ENCODE peak calls at places on chromosomes 13 and 19, in eight cellular contexts. F is NCI-H345, G is nucleus accumbens, E is neural progenitor cell, S is amygdala, H is uterus, Y is AG09319, P is hypothalamus. O is an unnamed sample.

GRCh38 chr19:36139120-36139472 is 770 bp upstream of the CAPNS1 start:
- DNase-seq in F (no peak), G (no peak), E (no peak), S (no peak), H (no peak), Y (no peak), P (no peak), O (no peak)

GRCh38 chr13:52980695-52981094 is 47.9 kb upstream of the OLFM4 start:
- DNase-seq in F (no peak), G (no peak), E (no peak), S (no peak), H (no peak), Y (no peak), P (no peak), O (no peak)

GRCh38 chr13:65744761-65745160 is 1485.4 kb downstream of the PCDH9 start:
- DNase-seq in F (no peak), G (no peak), E (no peak), S (no peak), H (no peak), Y (no peak), P (no peak), O (peak)

GRCh38 chr19:39937094-39937493 is 2.7 kb upstream of the FCGBP start:
- DNase-seq in F (no peak), G (no peak), E (no peak), S (no peak), H (no peak), Y (no peak), P (no peak), O (no peak)

GRCh38 chr19:4909172-4909896 is at the start of gene UHRF1:
- DNase-seq in F (peak), G (no peak), E (peak), S (no peak), H (no peak), Y (no peak), P (no peak), O (peak)

GRCh38 chr19:34172661-34173144 is 399 bp downstream of the LSM14A start:
- DNase-seq in F (peak), G (no peak), E (peak), S (no peak), H (no peak), Y (no peak), P (no peak), O (no peak)

GRCh38 chr19:18349524-18350128 is 9.2 kb downstream of the PGPEP1 start:
- DNase-seq in F (peak), G (peak), E (peak), S (no peak), H (peak), Y (no peak), P (no peak), O (peak)

GRCh38 chr13:52847682-52848432 is 583 bp downstream of the PCDH8 start:
- DNase-seq in F (no peak), G (no peak), E (peak), S (no peak), H (no peak), Y (no peak), P (no peak), O (no peak)

GRCh38 chr13:45820106-45820838 is 31.3 kb downstream of the SIAH3 start:
- DNase-seq in F (no peak), G (no peak), E (no peak), S (no peak), H (no peak), Y (no peak), P (no peak), O (no peak)

GRCh38 chr19:51131780-51132680 is 7.3 kb downstream of the SIGLEC9 start:
- DNase-seq in F (no peak), G (no peak), E (peak), S (no peak), H (no peak), Y (no peak), P (no peak), O (peak)

GRCh38 chr19:21101511-21102242 is 19.7 kb downstream of the ZNF714 start:
- DNase-seq in F (no peak), G (no peak), E (no peak), S (no peak), H (no peak), Y (no peak), P (no peak), O (peak)

GRCh38 chr19:13788991-13789390 is 6.3 kb upstream of the ZSWIM4 start:
- DNase-seq in F (no peak), G (no peak), E (no peak), S (no peak), H (peak), Y (no peak), P (no peak), O (peak)

O was measured in cardiac fibroblast.